ENCODE peak calls at places on chromosomes 4 and X, in six cellular contexts. J is HepG2, Q is A549, O is K562, Y is endothelial cell of umbilical vein, K is GM12878. G is an unnamed sample.
A peak's percentile ranks its signal among the peaks of the same experiment; 100 is the strongest.

GRCh38 chr4:100716416-100716815 is 198.6 kb upstream of the EMCN start:
- DNase-seq in Y (no peak), J (no peak), O (no peak), Q (no peak), K (no peak), G (no peak)

GRCh38 chr4:98950925-98951324 is 22.0 kb upstream of the EIF4E start:
- DNase-seq in K (no peak), O (no peak), Q (no peak), J (no peak), Y (no peak), G (peak; percentile 53)

GRCh38 chrX:153492543-153492942 is 2.2 kb upstream of the BGN start:
- DNase-seq in Y (no peak), K (no peak), O (no peak), Q (no peak), J (no peak), G (no peak)

GRCh38 chrX:44873415-44874270 is 655 bp downstream of the KDM6A start:
- DNase-seq in Y (peak; percentile 30), K (no peak), J (no peak), O (peak; percentile 30), Q (no peak), G (peak; percentile 87)

GRCh38 chr4:10099521-10100325 is 16.9 kb downstream of the WDR1 start:
- DNase-seq in O (no peak), K (no peak), J (no peak), Q (no peak), Y (no peak), G (no peak)

GRCh38 chrX:153908219-153908875 is 3.9 kb downstream of the AVPR2 start:
- DNase-seq in Y (no peak), K (no peak), O (no peak), Q (no peak), J (no peak), G (no peak)

GRCh38 chr4:92305878-92306520 is 2.2 kb downstream of the GRID2 start:
- DNase-seq in O (no peak), J (no peak), Y (no peak), K (no peak), Q (no peak), G (no peak)

GRCh38 chrX:47191331-47191730 is 2.3 kb upstream of the UBA1 start:
- DNase-seq in O (no peak), J (no peak), Q (no peak), K (no peak), Y (peak; percentile 9), G (peak; percentile 38)

GRCh38 chr4:142353149-142353738 is 492.9 kb downstream of the INPP4B start:
- DNase-seq in K (no peak), J (peak; percentile 27), Q (no peak), Y (peak; percentile 68), O (peak; percentile 5), G (peak; percentile 42)

GRCh38 chrX:17474892-17475291 is 99.9 kb downstream of the NHS start:
- DNase-seq in O (no peak), Y (no peak), K (no peak), J (no peak), Q (no peak), G (no peak)

GRCh38 chr4:185718578-185719492 is 93.2 kb downstream of the SORBS2 start:
- DNase-seq in K (no peak), Q (no peak), J (no peak), O (no peak), Y (no peak), G (no peak)
- TF ChIP-seq MYC in K (no peak), Q (no peak), J (no peak), O (no peak), Y (no peak), G (no peak)

GRCh38 chrX:38151426-38151825 is 69.2 kb downstream of the SRPX start:
- DNase-seq in Q (no peak), J (no peak), Y (no peak), O (no peak), K (no peak), G (no peak)

GRCh38 chrX:38154340-38154739 is 66.3 kb downstream of the SRPX start:
- DNase-seq in J (peak; percentile 2), K (no peak), Q (no peak), O (peak; percentile 4), Y (no peak), G (no peak)

GRCh38 chrX:38154818-38155217 is 65.9 kb downstream of the SRPX start:
- DNase-seq in Y (no peak), Q (no peak), J (no peak), K (no peak), O (no peak), G (no peak)

GRCh38 chrX:38149016-38149415 is 71.7 kb downstream of the SRPX start:
- DNase-seq in K (no peak), Y (no peak), J (no peak), Q (no peak), O (no peak), G (no peak)

DNA sequence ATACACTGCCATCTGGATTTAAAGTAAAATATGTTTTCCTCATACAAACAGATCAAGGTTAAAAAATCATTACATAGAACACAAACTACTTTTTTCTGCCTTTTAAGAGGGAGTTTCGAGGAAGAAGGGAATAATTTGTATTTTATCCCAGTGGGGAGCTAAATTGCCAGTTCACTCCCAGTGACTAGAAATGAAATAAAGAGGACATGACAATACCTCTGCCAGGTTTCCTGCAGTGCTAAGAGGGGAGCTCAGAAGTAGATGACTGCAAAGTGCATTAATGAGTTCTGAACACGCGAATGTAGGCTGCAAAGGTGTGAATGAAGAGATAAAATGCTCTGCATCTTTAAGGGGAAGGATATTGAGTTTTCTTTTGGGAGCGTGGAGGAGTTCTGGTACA is 69.7 kb downstream of the SRPX start:
- DNase-seq in K (no peak), Q (no peak), Y (no peak), O (no peak), J (no peak), G (no peak)
- TF ChIP-seq MAX in K (no peak), Q (no peak), Y (no peak), O (no peak), J (no peak), G (no peak)

DNA sequence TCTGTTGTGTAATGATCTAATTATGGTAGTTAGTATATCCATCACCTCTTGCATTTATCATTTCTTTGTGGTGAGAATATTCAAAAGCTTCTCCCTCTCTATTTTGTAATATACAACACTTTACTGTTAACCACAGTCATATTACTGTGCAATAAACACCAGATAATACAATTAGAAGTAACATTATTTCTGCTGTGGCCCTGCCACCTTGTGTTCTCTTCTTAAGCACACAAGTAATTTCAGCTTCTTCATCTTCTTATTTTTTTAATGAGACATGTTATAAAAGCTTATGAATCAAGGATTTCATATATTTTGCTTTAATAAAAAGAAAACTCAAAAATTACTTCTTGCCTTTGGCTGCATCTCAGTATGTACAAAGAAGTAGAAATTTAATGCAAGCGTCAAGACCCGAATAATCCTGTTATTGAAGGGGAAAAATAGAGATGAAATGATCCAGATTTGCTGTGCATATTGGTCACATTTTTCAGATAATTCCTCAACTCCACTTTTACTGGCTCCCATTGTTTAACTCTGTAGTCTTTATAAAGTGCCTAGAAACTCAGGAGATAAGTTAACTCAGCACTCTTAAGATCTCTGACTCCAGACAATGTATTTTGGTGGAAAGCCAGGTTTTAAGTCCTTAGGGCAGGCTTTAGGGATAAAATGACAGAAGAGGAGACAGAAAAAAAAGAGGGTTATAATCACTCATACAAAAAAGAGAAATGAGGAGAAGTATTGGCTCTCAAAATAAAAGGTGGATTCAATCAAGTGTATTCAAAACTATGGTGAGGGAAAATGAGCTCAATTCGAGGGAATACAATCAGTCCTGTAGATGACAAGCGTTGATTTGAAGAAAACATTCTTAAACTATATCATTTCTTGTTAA is 675.0 kb upstream of the INTU start:
- DNase-seq in Y (no peak), K (no peak), Q (no peak), O (no peak), J (no peak), G (no peak)
- TF ChIP-seq CTCF in Y (no peak), K (no peak), Q (no peak), O (no peak), J (no peak), G (no peak)

DNA sequence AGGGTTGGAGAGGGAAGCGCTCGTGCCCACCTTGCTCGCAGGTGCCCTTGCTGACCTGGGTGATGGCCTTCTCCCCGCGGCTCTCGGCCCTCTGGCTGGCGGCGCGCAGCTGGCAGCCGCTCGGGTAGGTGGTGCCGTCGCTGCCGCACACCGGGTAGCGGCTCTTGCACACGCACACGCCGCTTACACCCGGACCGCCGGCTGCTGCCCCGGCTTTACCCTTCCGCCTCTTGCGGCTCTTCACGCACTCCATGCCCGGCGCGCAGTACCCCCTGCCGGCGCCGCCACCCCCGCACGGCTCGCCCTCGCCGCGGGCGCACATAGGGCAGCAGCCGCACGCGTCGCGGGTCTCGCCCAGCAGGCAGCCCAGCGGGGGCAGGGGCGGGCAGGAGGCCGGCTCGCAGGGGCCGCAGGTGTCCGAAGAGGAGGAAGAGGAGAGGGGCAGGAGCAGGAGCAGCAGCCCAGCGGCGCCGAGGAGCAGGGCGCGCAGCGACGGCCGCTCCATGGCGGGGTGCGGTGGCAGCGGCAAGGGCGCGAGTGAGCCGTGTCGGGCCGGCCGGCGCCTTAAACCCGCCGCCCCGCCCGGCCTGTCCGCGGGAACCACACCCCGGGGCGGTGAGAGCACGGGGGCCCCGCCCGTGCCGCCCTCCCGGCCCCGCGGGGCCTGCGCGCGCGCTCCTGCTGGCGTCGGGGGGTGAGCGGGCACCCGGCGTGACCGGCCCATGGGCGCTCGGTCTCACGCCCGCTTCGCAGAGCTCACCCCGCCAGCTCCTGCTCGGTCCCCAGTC is at the start of gene IGFBP7:
- DNase-seq in J (no peak), Q (no peak), Y (peak; percentile 66), K (no peak), O (peak; percentile 59), G (peak; percentile 75)
- TF ChIP-seq MYC in J (no peak), Q (no peak), Y (no peak), K (no peak), O (no peak), G (no peak)